ENCODE peak calls at places on chromosomes 1 and 21, in five cellular contexts. K is endothelial cell, G is prostate gland, D is Ammon's horn, T is EL. E is an unnamed sample.

GRCh38 chr1:150165622-150166612 is 16.2 kb downstream of the PLEKHO1 start:
- DNase-seq in K (peak), D (peak), T (peak), G (no peak), E (peak)

GRCh38 chr1:61204528-61204927 is 122.2 kb downstream of the NFIA start:
- DNase-seq in T (no peak), D (no peak), K (no peak), G (no peak), E (no peak)

GRCh38 chr1:207959995-207960745 is 49.2 kb upstream of the CD34 start:
- DNase-seq in T (no peak), G (no peak), D (no peak), K (no peak), E (no peak)

GRCh38 chr1:175717610-175718195 is 25.7 kb downstream of the TNR start:
- DNase-seq in K (no peak), T (no peak), D (no peak), G (no peak), E (no peak)

GRCh38 chr1:183218981-183219621 is 33.0 kb downstream of the LAMC2 start:
- DNase-seq in G (peak), T (no peak), D (no peak), K (peak), E (no peak)

GRCh38 chr1:110318046-110318445 is 21.1 kb upstream of the RBM15 start:
- DNase-seq in K (no peak), T (no peak), D (no peak), G (no peak), E (no peak)

GRCh38 chr1:154726443-154726842 is 118.5 kb upstream of the ADAR start:
- DNase-seq in G (no peak), T (no peak), D (no peak), K (no peak), E (no peak)

GRCh38 chr1:54283997-54284385 is 84.0 kb downstream of the MRPL37 start:
- DNase-seq in T (no peak), G (no peak), K (no peak), D (no peak), E (no peak)

GRCh38 chr1:229022595-229023350 is 248.1 kb upstream of the RAB4A start:
- DNase-seq in T (no peak), K (no peak), D (peak), G (no peak), E (no peak)

GRCh38 chr1:111754964-111755320 is 759 bp upstream of the DDX20 start:
- DNase-seq in D (no peak), T (peak), K (peak), G (no peak), E (no peak)

GRCh38 chr1:226733309-226733708 is 5.8 kb downstream of the ITPKB start:
- DNase-seq in T (no peak), G (no peak), D (no peak), K (no peak), E (no peak)

GRCh38 chr1:161382214-161383019 is 14.7 kb upstream of the CFAP126 start:
- DNase-seq in T (peak), D (peak), K (no peak), G (peak), E (no peak)

GRCh38 chr1:171948491-171948890 is 107.2 kb downstream of the DNM3 start:
- DNase-seq in D (no peak), K (no peak), T (peak), G (no peak), E (no peak)

GRCh38 chr1:54497338-54497737 is 50.7 kb upstream of the ACOT11 start:
- DNase-seq in T (no peak), D (no peak), G (no peak), K (no peak), E (no peak)

GRCh38 chr21:41552254-41552653 is 44.3 kb upstream of the TMPRSS2 start:
- DNase-seq in K (no peak), D (no peak), G (no peak), T (no peak), E (no peak)

GRCh38 chr1:185681034-185681633 is 53.1 kb upstream of the HMCN1 start:
- DNase-seq in K (peak), G (peak), T (peak), D (peak), E (no peak)

GRCh38 chr1:183023601-183024351 is 556 bp downstream of the LAMC1 start:
- DNase-seq in G (peak), K (peak), D (peak), T (peak), E (peak)

GRCh38 chr1:18554597-18554996 is 73.9 kb downstream of the KLHDC7A start:
- DNase-seq in D (no peak), T (no peak), G (no peak), K (no peak), E (no peak)

GRCh38 chr1:159779403-159779851 is 1.3 kb upstream of the DUSP23 start:
- DNase-seq in T (peak), G (peak), D (no peak), K (no peak), E (no peak)

GRCh38 chr1:214460304-214460916 is 91.0 kb downstream of the PTPN14 start:
- DNase-seq in D (no peak), T (no peak), G (no peak), K (peak), E (no peak)

GRCh38 chr1:65514083-65514482 is 93.6 kb downstream of the LEPR start:
- DNase-seq in T (peak), D (no peak), K (no peak), G (no peak), E (no peak)

GRCh38 chr1:159700312-159700711 is 14.1 kb downstream of the CRP start:
- DNase-seq in D (no peak), K (no peak), T (no peak), G (no peak), E (no peak)

GRCh38 chr1:111690306-111690617 is 48.9 kb downstream of the INKA2 start:
- DNase-seq in D (peak), G (peak), T (peak), K (no peak), E (no peak)

GRCh38 chr1:201183728-201184127 is 6.9 kb upstream of the IGFN1 start:
- DNase-seq in T (no peak), K (no peak), D (no peak), G (no peak), E (no peak)